ENCODE peak calls at places on chromosomes 11 and 22, in seven cellular contexts. Q, R, J, B, F, K and C are unnamed samples.

GRCh38 chr11:69652999-69653398 is 12.0 kb downstream of the CCND1 start:
- DNase-seq in K (peak), R (no peak), J (no peak), B (no peak), Q (no peak), F (no peak), C (no peak)

GRCh38 chr11:46356911-46357482 is 9.7 kb downstream of the DGKZ start:
- DNase-seq in B (no peak), Q (peak), F (no peak), J (no peak), R (no peak), K (no peak), C (no peak)

GRCh38 chr11:3916962-3917361 is 61.5 kb downstream of the STIM1 start:
- DNase-seq in B (no peak), K (no peak), J (no peak), Q (no peak), R (no peak), F (no peak), C (no peak)

GRCh38 chr11:486189-486588 is 20.9 kb downstream of the RNH1 start:
- DNase-seq in K (no peak), B (no peak), Q (no peak), R (no peak), F (no peak), J (no peak), C (no peak)

GRCh38 chr11:17405232-17406005 is 17.0 kb upstream of the KCNJ11 start:
- DNase-seq in Q (no peak), J (no peak), R (no peak), F (peak), K (peak), B (peak), C (peak)

GRCh38 chr11:35930466-35930865 is 13.4 kb upstream of the LDLRAD3 start:
- DNase-seq in R (no peak), J (no peak), F (no peak), Q (no peak), B (no peak), K (no peak), C (no peak)

GRCh38 chr22:21045585-21046294 is at the start of gene LRRC74B:
- DNase-seq in B (peak), Q (peak), J (peak), R (peak), K (peak), F (peak), C (peak)

GRCh38 chr11:63445720-63446119 is 45.2 kb downstream of the PLAAT5 start:
- DNase-seq in B (no peak), F (peak), K (no peak), Q (no peak), J (no peak), R (no peak), C (no peak)

GRCh38 chr11:19988598-19988997 is 171.7 kb downstream of the DBX1 start:
- DNase-seq in R (no peak), Q (peak), F (peak), K (no peak), J (no peak), B (no peak), C (no peak)

GRCh38 chr11:102254047-102254446 is 63.2 kb upstream of the BIRC3 start:
- DNase-seq in J (no peak), Q (no peak), K (no peak), F (peak), R (no peak), B (no peak), C (no peak)
- TF ChIP-seq CTCF in J (no peak), Q (peak), K (no peak), F (peak), R (peak), B (peak), C (peak)

DNA sequence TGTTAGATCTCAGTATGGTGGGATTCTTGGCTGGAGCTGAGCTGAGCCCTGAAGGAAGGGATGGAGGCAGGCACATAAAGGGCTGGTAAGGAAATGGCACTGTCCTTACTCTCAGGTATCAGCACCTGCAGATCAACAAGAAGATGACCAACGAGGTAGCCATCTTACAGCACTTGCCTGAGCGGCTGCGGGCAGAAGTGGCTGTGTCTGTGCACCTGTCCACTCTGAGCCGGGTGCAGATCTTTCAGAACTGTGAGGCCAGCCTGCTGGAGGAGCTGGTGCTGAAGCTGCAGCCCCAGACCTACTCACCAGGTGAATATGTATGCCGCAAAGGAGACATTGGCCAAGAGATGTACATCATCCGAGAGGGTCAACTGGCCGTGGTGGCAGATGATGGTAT is 2.4 kb downstream of the CNGA4 start:
- DNase-seq in J (no peak), K (no peak), Q (no peak), F (no peak), R (no peak), B (no peak), C (no peak)
- TF ChIP-seq CTCF in J (no peak), K (no peak), Q (no peak), F (no peak), R (no peak), B (no peak), C (no peak)

DNA sequence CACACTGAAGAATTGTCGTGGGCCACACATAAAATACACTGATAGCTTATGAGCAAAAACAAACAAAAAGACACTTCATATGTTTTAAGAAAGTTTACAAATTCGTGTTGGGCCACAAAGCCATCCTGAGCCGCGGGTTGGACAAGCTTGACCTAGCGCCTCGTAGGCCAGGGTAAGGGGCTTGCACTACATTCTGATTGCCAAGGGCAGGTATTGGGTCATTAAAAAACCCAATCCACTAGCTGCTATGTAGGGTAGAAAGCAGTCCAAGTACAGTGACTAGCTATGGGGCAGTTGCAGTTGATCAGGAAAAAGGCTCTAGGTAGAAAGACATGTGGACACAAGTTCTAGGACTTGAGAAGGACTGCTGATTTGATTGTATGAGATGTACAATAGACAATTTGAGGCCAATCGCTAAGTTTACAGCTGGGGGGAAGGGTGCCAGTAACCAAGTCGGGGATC is 14.0 kb downstream of the KDELR3 start:
- DNase-seq in Q (no peak), R (no peak), K (no peak), B (no peak), F (no peak), J (no peak), C (no peak)
- TF ChIP-seq CTCF in Q (no peak), R (no peak), K (no peak), B (no peak), F (no peak), J (no peak), C (no peak)

DNA sequence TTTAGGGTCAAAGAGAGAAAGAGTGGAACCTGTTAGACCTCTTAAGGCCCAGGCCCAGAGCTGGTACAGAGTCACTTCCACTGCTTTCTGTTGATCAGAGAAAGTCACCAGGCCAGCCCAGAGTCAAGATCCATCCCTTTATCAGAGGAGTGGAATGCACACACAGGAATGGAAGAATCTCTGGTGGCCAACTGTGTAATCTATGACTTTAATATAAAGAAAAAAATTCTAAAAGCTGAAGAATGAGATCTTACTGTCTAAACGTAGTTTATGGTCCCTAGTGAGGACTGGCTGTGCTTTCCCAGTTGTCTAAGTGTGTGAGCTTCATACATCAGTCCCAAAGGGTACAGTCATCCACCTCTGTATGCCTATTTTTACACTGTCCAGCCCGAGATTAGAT is 51.0 kb downstream of the PPFIBP2 start:
- DNase-seq in J (no peak), B (no peak), R (no peak), Q (no peak), K (no peak), F (no peak), C (no peak)
- TF ChIP-seq CTCF in J (no peak), B (no peak), R (no peak), Q (no peak), K (no peak), F (no peak), C (no peak)